ENCODE peak calls at places on chromosomes 5 and 9, in four cellular contexts. B, I, P and Q are unnamed samples.

GRCh38 chr9:98547606-98548005 is 161.1 kb downstream of the GABBR2 start:
- DNase-seq in I (no peak), B (no peak), P (no peak), Q (no peak)

GRCh38 chr9:92138157-92138959 is 23.1 kb upstream of the SPTLC1 start:
- DNase-seq in P (peak; percentile 68), I (peak; percentile 64), B (peak; percentile 75), Q (peak; percentile 81)

GRCh38 chr5:126988021-126988569 is 42.3 kb downstream of the MARCHF3 start:
- DNase-seq in I (no peak), B (no peak), P (no peak), Q (no peak)

GRCh38 chr9:13267743-13268142 is 11.7 kb downstream of the MPDZ start:
- DNase-seq in I (no peak), B (no peak), P (no peak), Q (no peak)

GRCh38 chr5:17966636-17967402 is 332.6 kb downstream of the TAF11L14 start:
- DNase-seq in P (no peak), B (no peak), I (no peak), Q (no peak)

GRCh38 chr5:96651948-96652753 is 10.0 kb upstream of the CAST start:
- DNase-seq in I (no peak), P (no peak), B (no peak), Q (peak; percentile 21)

GRCh38 chr5:116361171-116361967 is 213.3 kb downstream of the SEMA6A start:
- DNase-seq in B (peak; percentile 55), I (peak; percentile 69), P (no peak), Q (no peak)

GRCh38 chr5:79240561-79240960 is 4.6 kb downstream of the JMY start:
- DNase-seq in B (no peak), I (no peak), P (no peak), Q (no peak)

GRCh38 chr5:151637676-151638075 is 46.5 kb upstream of the FAT2 start:
- DNase-seq in P (no peak), B (no peak), I (no peak), Q (no peak)

GRCh38 chr5:170327802-170328201 is 30.2 kb upstream of the LCP2 start:
- DNase-seq in I (no peak), P (no peak), B (no peak), Q (no peak)

GRCh38 chr5:7642029-7642428 is 208.9 kb downstream of the CFAP90 start:
- DNase-seq in P (no peak), I (no peak), B (no peak), Q (no peak)

GRCh38 chr9:38024036-38024681 is 44.9 kb downstream of the SHB start:
- DNase-seq in B (no peak), I (peak; percentile 43), P (peak; percentile 92), Q (peak; percentile 27)

GRCh38 chr5:175797521-175798038 is 73.8 kb upstream of the CPLX2 start:
- DNase-seq in B (no peak), P (no peak), I (no peak), Q (no peak)

GRCh38 chr5:154972476-154973080 is 31.7 kb downstream of the MRPL22 start:
- DNase-seq in P (no peak), I (no peak), B (no peak), Q (peak; percentile 55)

GRCh38 chr5:71596169-71596568 is 9.0 kb downstream of the MCCC2 start:
- DNase-seq in P (no peak), B (no peak), I (no peak), Q (no peak)

GRCh38 chr9:3525836-3526165 is at the start of gene RFX3:
- DNase-seq in I (peak; percentile 91), B (peak; percentile 90), P (peak; percentile 93), Q (peak; percentile 96)

GRCh38 chr9:80004687-80005086 is 432.9 kb downstream of the TLE4 start:
- DNase-seq in P (no peak), I (no peak), B (no peak), Q (no peak)

GRCh38 chr9:34984049-34984448 is 5.5 kb upstream of the DNAJB5 start:
- DNase-seq in I (no peak), P (no peak), B (no peak), Q (peak; percentile 30)

GRCh38 chr9:137550241-137550621 is at the start of gene PNPLA7:
- DNase-seq in P (peak; percentile 97), I (peak; percentile 92), B (peak; percentile 93), Q (peak; percentile 75)

GRCh38 chr9:693460-694390 is 147.8 kb upstream of the DMRT1 start:
- DNase-seq in B (no peak), P (no peak), I (peak; percentile 32), Q (no peak)
- TF ChIP-seq POLR2A in B (no peak), P (peak; percentile 43), I (no peak), Q (no peak)

GRCh38 chr9:274101-274500 is 59.4 kb downstream of the DOCK8 start:
- DNase-seq in P (no peak), I (no peak), B (no peak), Q (no peak)

GRCh38 chr9:270657-271237 is 56.1 kb downstream of the DOCK8 start:
- DNase-seq in B (no peak), I (no peak), P (no peak), Q (no peak)

GRCh38 chr9:268616-269015 is 54.0 kb downstream of the DOCK8 start:
- DNase-seq in I (no peak), P (no peak), B (no peak), Q (peak; percentile 16)

GRCh38 chr9:277595-278330 is 63.1 kb downstream of the DOCK8 start:
- DNase-seq in B (no peak), I (no peak), P (no peak), Q (no peak)

DNA sequence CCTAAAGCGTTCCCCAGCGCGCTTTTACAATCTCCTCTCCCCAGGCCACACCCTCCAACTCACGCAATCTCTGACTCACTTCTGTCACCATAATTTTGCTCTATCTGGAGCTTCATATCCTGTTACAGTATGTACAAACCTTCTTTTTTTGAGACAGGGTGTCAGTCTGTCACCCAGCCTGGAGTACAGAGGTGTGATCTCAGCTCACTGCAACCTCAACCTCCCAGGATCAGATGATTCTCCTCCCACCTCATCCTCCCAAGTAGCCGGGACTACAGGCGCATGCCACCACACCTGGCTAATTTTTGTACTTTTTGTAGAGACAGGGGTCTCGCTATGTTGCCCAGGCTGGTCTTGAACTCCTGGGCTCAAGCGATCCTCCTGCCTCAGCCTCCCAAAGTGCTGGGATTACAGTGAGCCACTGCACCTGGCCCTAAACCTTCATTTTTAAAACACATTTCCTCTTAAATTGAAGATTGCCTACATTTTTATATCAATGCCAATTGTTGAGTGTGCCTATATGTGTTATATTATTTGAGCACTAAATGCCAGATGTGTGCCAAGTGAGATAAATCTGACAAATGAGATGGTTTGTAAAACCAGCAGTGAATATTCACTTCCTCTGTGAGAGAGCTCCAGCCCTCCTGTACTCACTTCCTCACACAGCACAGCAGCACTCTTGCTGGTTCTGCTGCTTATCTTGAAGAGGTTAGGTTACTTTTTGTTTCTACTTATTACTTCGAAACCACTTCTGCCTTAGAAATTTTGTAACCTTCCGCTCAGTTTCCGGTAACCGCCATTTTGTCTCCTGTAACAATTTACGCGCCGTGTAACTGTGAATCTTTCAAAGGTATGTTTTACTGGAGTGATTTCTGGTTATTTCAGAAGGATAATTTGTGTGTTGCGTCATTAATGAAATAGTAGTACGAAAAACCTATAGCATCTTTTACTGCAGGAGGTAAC is 57.9 kb downstream of the DOCK8 start:
- DNase-seq in B (peak; percentile 41), I (peak; percentile 60), P (peak; percentile 49), Q (peak; percentile 91)
- TF ChIP-seq POLR2A in B (no peak), I (peak; percentile 33), P (peak; percentile 20), Q (peak; percentile 51)

GRCh38 chr9:109319072-109319630 is 1.7 kb downstream of the EPB41L4B start:
- DNase-seq in P (peak; percentile 72), B (peak; percentile 67), I (peak; percentile 54), Q (peak; percentile 8)
- TF ChIP-seq POLR2A in P (no peak), B (no peak), I (peak; percentile 48), Q (no peak)

GRCh38 chr5:55176176-55176818 is 3.3 kb upstream of the CDC20B start:
- DNase-seq in I (peak; percentile 83), B (peak; percentile 73), P (peak; percentile 61), Q (peak; percentile 72)
- TF ChIP-seq POLR2A in I (no peak), B (no peak), P (no peak), Q (no peak)

DNA sequence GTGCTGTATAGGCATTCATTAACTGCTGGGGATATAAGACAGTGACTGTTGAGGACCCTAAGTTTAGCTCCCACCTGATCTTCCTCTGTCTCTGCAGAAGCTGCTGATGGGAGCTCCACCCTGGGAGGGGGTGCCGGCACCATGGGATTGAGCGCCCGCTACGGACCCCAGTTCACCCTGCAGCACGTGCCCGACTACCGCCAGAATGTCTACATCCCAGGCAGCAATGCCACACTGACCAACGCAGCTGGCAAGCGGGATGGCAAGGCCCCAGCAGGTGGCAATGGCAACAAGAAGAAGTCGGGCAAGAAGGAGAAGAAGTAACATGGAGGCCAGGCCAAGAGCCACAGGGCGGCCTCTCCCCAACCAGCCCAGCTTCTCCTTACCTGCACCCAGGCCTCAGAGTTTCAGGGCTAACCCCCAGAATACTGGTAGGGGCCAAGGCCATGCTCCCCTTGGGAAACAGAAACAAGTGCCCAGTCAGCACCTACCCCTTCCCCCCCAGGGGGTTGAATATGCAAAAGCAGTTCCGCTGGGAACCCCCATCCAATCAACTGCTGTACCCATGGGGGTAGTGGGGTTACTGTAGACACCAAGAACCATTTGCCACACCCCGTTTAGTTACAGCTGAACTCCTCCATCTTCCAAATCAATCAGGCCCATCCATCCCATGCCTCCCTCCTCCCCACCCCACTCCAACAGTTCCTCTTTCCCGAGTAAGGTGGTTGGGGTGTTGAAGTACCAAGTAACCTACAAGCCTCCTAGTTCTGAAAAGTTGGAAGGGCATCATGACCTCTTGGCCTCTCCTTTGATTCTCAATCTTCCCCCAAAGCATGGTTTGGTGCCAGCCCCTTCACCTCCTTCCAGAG is 22.2 kb downstream of the PCDHGC5 start:
- DNase-seq in I (no peak), B (no peak), P (no peak), Q (no peak)
- TF ChIP-seq POLR2A in I (no peak), B (no peak), P (no peak), Q (no peak)